ENCODE peak calls at places on chromosomes 4 and X, in six cellular contexts. Z is GM23248, B is T-helper 1 cell, K is endothelial cell of umbilical vein, U is endothelial cell, E is fibroblast of mammary gland. W is an unnamed sample.

GRCh38 chrX:153560000-153560399 is 38.9 kb downstream of the CCNQ start:
- DNase-seq in Z (peak), B (no peak), K (no peak), U (no peak), E (peak), W (no peak)

GRCh38 chr4:111231281-111231680 is 608.4 kb upstream of the PITX2 start:
- DNase-seq in Z (no peak), B (no peak), K (no peak), U (no peak), E (no peak), W (no peak)

GRCh38 chrX:82658492-82658891 is 849.6 kb upstream of the POU3F4 start:
- DNase-seq in Z (no peak), B (no peak), K (no peak), U (no peak), E (no peak), W (no peak)

GRCh38 chrX:131081772-131082755 is 23.9 kb downstream of the ARHGAP36 start:
- DNase-seq in Z (no peak), B (no peak), K (no peak), U (no peak), E (no peak), W (no peak)

GRCh38 chrX:45769919-45770582 is 569.4 kb upstream of the DIPK2B start:
- DNase-seq in Z (peak), B (no peak), K (peak), U (no peak), E (peak), W (no peak)

GRCh38 chr4:66169341-66169740 is 499.1 kb upstream of the EPHA5 start:
- DNase-seq in Z (peak), B (no peak), K (peak), U (no peak), E (peak), W (no peak)

GRCh38 chr4:27003602-27004238 is 143.1 kb downstream of the STIM2 start:
- DNase-seq in Z (peak), B (no peak), K (no peak), U (no peak), E (peak), W (no peak)

GRCh38 chrX:81377329-81377728 is 175.4 kb downstream of the SH3BGRL start:
- DNase-seq in Z (peak), B (no peak), K (peak), U (peak), E (peak), W (no peak)

GRCh38 chr4:166021617-166022016 is 148.6 kb downstream of the TLL1 start:
- DNase-seq in Z (no peak), B (no peak), K (no peak), U (no peak), E (no peak), W (peak)

GRCh38 chr4:168374772-168375523 is 56.4 kb upstream of the DDX60 start:
- DNase-seq in Z (no peak), B (no peak), K (no peak), U (no peak), E (no peak), W (no peak)

GRCh38 chr4:76726631-76727030 is 171.3 kb downstream of the SOWAHB start:
- DNase-seq in Z (no peak), B (no peak), K (no peak), U (no peak), E (no peak), W (no peak)

GRCh38 chrX:20060961-20061868 is 55.5 kb downstream of the MAP7D2 start:
- DNase-seq in Z (no peak), B (no peak), K (no peak), U (no peak), E (no peak), W (no peak)

W was measured in chondrocyte.